ENCODE peak calls at places on chromosomes 7 and 10, in seven cellular contexts. One of them, this sample, is unnamed.
A peak's percentile ranks its signal among the peaks of the same experiment; 100 is the strongest.

GRCh38 chr10:110392860-110393732 is 88.4 kb upstream of the SMNDC1 start:
- DNase-seq in SK-N-SH: no peak
- DNase-seq in HCT116: no peak
- DNase-seq in HepG2: no peak
- DNase-seq in H1: no peak
- DNase-seq in GM12878: no peak
- DNase-seq in K562: no peak
- DNase-seq in this sample: no peak

GRCh38 chr7:87123105-87123504 is 29.1 kb upstream of the DMTF1 start:
- DNase-seq in HCT116: no peak
- DNase-seq in SK-N-SH: no peak
- DNase-seq in K562: no peak
- DNase-seq in H1: no peak
- DNase-seq in HepG2: no peak
- DNase-seq in GM12878: no peak
- DNase-seq in this sample: no peak

GRCh38 chr7:100493476-100494264 is 9.9 kb downstream of the NYAP1 start:
- DNase-seq in HCT116: no peak
- DNase-seq in GM12878: no peak
- DNase-seq in HepG2: peak; percentile 33
- DNase-seq in H1: peak; percentile 73
- DNase-seq in SK-N-SH: peak; percentile 36
- DNase-seq in K562: peak; percentile 69
- DNase-seq in this sample: no peak

GRCh38 chr10:76017026-76017732 is 585.8 kb downstream of the LRMDA start:
- DNase-seq in HCT116: no peak
- DNase-seq in K562: no peak
- DNase-seq in HepG2: no peak
- DNase-seq in H1: no peak
- DNase-seq in SK-N-SH: no peak
- DNase-seq in GM12878: no peak
- DNase-seq in this sample: peak; percentile 60

GRCh38 chr7:78018541-78019456 is 220.2 kb downstream of the PHTF2 start:
- DNase-seq in GM12878: no peak
- DNase-seq in HCT116: no peak
- DNase-seq in SK-N-SH: peak; percentile 52
- DNase-seq in K562: no peak
- DNase-seq in HepG2: no peak
- DNase-seq in H1: peak; percentile 51
- DNase-seq in this sample: no peak

GRCh38 chr10:115964827-115965226 is 308.2 kb downstream of the GFRA1 start:
- DNase-seq in H1: no peak
- DNase-seq in SK-N-SH: no peak
- DNase-seq in HCT116: no peak
- DNase-seq in GM12878: no peak
- DNase-seq in HepG2: no peak
- DNase-seq in K562: no peak
- DNase-seq in this sample: no peak

GRCh38 chr7:133570321-133570720 is 317.4 kb downstream of the EXOC4 start:
- DNase-seq in GM12878: no peak
- DNase-seq in HepG2: no peak
- DNase-seq in HCT116: no peak
- DNase-seq in K562: no peak
- DNase-seq in H1: no peak
- DNase-seq in SK-N-SH: no peak
- DNase-seq in this sample: no peak

GRCh38 chr7:43952028-43952427 is 25.8 kb downstream of the UBE2D4 start:
- DNase-seq in HepG2: no peak
- DNase-seq in H1: no peak
- DNase-seq in SK-N-SH: no peak
- DNase-seq in K562: no peak
- DNase-seq in GM12878: no peak
- DNase-seq in HCT116: no peak
- DNase-seq in this sample: no peak

GRCh38 chr10:38157270-38157685 is 63.1 kb downstream of the ZNF37A start:
- DNase-seq in HepG2: no peak
- DNase-seq in HCT116: no peak
- DNase-seq in SK-N-SH: no peak
- DNase-seq in GM12878: no peak
- DNase-seq in H1: no peak
- DNase-seq in K562: no peak
- DNase-seq in this sample: no peak

GRCh38 chr10:3494131-3494878 is 290.7 kb downstream of the KLF6 start:
- DNase-seq in K562: no peak
- DNase-seq in GM12878: no peak
- DNase-seq in SK-N-SH: no peak
- DNase-seq in H1: no peak
- DNase-seq in HepG2: no peak
- DNase-seq in HCT116: no peak
- DNase-seq in this sample: no peak

GRCh38 chr10:86673216-86673826 is 5.0 kb downstream of the LDB3 start:
- DNase-seq in HCT116: no peak
- DNase-seq in HepG2: no peak
- DNase-seq in K562: no peak
- DNase-seq in SK-N-SH: peak; percentile 61
- DNase-seq in H1: no peak
- DNase-seq in GM12878: no peak
- DNase-seq in this sample: no peak

GRCh38 chr10:44863344-44864041 is 47.6 kb upstream of the TMEM72 start:
- DNase-seq in SK-N-SH: no peak
- DNase-seq in HCT116: no peak
- DNase-seq in GM12878: no peak
- DNase-seq in K562: no peak
- DNase-seq in H1: peak; percentile 47
- DNase-seq in HepG2: no peak
- DNase-seq in this sample: no peak

DNA sequence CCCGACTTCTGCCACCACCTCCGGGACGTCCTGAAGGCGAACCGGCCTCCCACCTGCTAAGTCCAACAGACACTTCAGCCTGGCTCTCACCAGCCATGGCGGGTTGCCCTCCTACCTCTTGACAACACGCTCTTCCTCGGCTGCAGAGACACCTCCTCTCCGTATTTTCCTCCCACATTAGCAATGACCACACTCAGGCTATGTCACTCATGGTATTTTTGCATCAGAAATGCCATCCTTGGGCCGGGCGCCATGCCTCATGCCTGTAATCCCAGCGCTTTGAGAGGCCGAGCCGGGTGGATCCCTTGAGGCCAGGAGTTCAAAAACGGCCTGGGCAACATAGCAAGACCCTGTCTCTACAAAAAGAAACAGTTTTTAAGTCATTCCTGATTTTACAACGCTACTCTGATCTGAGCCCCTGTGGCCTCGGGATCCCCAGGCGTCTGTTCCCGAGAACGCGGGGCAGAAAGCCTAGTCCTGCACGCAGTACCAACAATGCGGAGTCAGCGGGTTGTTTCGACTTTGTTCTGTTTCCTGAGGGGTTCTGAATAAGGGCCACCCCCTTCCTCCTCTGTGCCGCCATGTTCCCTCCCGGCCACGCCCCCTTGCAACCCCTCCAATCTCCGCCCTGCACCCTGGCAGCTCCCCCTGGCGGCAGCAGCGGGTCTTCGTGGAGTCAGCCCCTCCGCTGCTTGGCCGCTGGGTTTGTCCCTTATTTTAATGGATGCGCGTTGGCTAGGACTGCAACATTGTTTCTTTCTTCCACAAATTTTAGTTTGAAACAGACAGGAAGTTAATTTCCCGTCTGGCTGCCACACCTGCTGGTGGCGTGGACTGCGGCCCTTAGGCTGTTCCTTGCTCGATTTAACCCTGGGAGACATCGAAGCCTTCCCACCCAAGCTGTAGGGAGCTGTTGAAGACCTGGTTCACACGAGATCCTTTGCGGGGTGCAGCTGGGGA is 9.7 kb upstream of the ZFAND2A start:
- DNase-seq in HCT116: no peak
- DNase-seq in H1: peak; percentile 98
- DNase-seq in SK-N-SH: peak; percentile 86
- DNase-seq in HepG2: peak; percentile 83
- DNase-seq in K562: peak; percentile 93
- DNase-seq in GM12878: peak; percentile 56
- DNase-seq in this sample: peak; percentile 92
- TF ChIP-seq JUND in HCT116: no peak
- TF ChIP-seq JUND in H1: no peak
- TF ChIP-seq JUND in SK-N-SH: no peak
- TF ChIP-seq JUND in HepG2: no peak
- TF ChIP-seq JUND in K562: peak; percentile 51
- TF ChIP-seq JUND in GM12878: no peak
- TF ChIP-seq JUND in this sample: no peak

GRCh38 chr7:117399820-117400422 is 27.4 kb downstream of the ASZ1 start:
- DNase-seq in HepG2: no peak
- DNase-seq in K562: no peak
- DNase-seq in GM12878: no peak
- DNase-seq in SK-N-SH: no peak
- DNase-seq in H1: no peak
- DNase-seq in HCT116: no peak
- DNase-seq in this sample: peak; percentile 1

GRCh38 chr7:117402109-117402508 is 25.2 kb downstream of the ASZ1 start:
- DNase-seq in SK-N-SH: no peak
- DNase-seq in GM12878: no peak
- DNase-seq in K562: no peak
- DNase-seq in HepG2: no peak
- DNase-seq in H1: no peak
- DNase-seq in HCT116: no peak
- DNase-seq in this sample: no peak

GRCh38 chr7:117403737-117404136 is 23.6 kb downstream of the ASZ1 start:
- DNase-seq in GM12878: no peak
- DNase-seq in H1: no peak
- DNase-seq in HCT116: no peak
- DNase-seq in K562: no peak
- DNase-seq in SK-N-SH: no peak
- DNase-seq in HepG2: no peak
- DNase-seq in this sample: no peak

GRCh38 chr7:117405519-117405918 is 21.8 kb downstream of the ASZ1 start:
- DNase-seq in HCT116: no peak
- DNase-seq in SK-N-SH: no peak
- DNase-seq in H1: no peak
- DNase-seq in K562: no peak
- DNase-seq in GM12878: no peak
- DNase-seq in HepG2: no peak
- DNase-seq in this sample: no peak

GRCh38 chr7:117401293-117402002 is 25.8 kb downstream of the ASZ1 start:
- DNase-seq in H1: no peak
- DNase-seq in K562: peak; percentile 48
- DNase-seq in HepG2: peak; percentile 5
- DNase-seq in SK-N-SH: no peak
- DNase-seq in GM12878: no peak
- DNase-seq in HCT116: no peak
- DNase-seq in this sample: no peak
- TF ChIP-seq JUND in H1: no peak
- TF ChIP-seq JUND in K562: no peak
- TF ChIP-seq JUND in HepG2: no peak
- TF ChIP-seq JUND in SK-N-SH: no peak
- TF ChIP-seq JUND in GM12878: no peak
- TF ChIP-seq JUND in HCT116: no peak
- TF ChIP-seq JUND in this sample: no peak

DNA sequence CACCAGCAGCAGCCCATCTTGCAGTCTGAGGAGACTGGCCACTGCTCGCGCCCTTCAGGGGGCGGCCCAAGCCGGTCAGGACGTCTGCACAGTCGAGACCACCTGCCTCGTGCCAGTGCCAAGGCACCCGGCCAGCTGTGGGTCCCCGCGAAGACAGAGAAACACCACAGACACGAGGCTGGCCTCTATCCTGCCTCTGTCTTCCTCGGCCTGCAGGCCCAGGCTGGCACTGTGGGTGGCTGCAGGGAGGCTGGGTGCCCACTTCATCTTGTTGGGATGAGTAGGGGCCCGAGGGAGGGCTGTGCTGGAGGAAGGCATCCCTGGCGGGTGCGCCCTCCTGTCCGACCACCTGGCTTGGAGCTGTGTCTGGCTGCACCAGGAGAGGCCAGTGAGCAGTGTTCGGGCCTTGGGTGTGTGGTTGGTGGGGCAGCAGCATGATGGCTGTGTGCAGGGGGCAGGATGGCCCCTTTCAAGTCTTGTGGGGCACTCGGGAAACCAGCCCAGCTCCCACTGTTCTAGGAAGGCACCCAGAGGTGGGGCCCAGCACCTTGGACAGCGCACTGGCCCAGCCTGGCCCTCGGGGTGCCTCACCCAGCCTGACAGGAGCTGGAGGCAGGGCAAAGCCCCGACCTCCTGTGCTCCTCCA is 7.3 kb downstream of the DPYSL4 start:
- DNase-seq in K562: peak; percentile 57
- DNase-seq in H1: no peak
- DNase-seq in HCT116: no peak
- DNase-seq in GM12878: no peak
- DNase-seq in SK-N-SH: no peak
- DNase-seq in HepG2: peak; percentile 17
- DNase-seq in this sample: peak; percentile 62
- TF ChIP-seq JUND in K562: no peak
- TF ChIP-seq JUND in H1: no peak
- TF ChIP-seq JUND in HCT116: no peak
- TF ChIP-seq JUND in GM12878: no peak
- TF ChIP-seq JUND in SK-N-SH: no peak
- TF ChIP-seq JUND in HepG2: no peak
- TF ChIP-seq JUND in this sample: no peak

GRCh38 chr10:36880898-36881297 is 244.5 kb upstream of the ANKRD30A start:
- DNase-seq in HepG2: peak; percentile 21
- DNase-seq in K562: no peak
- DNase-seq in SK-N-SH: peak; percentile 23
- DNase-seq in HCT116: no peak
- DNase-seq in GM12878: no peak
- DNase-seq in H1: no peak
- DNase-seq in this sample: no peak

GRCh38 chr10:36882781-36883180 is 242.6 kb upstream of the ANKRD30A start:
- DNase-seq in GM12878: no peak
- DNase-seq in K562: no peak
- DNase-seq in SK-N-SH: no peak
- DNase-seq in HCT116: no peak
- DNase-seq in H1: no peak
- DNase-seq in HepG2: no peak
- DNase-seq in this sample: no peak

GRCh38 chr10:36885746-36886145 is 239.7 kb upstream of the ANKRD30A start:
- DNase-seq in HCT116: no peak
- DNase-seq in HepG2: no peak
- DNase-seq in K562: no peak
- DNase-seq in GM12878: no peak
- DNase-seq in SK-N-SH: no peak
- DNase-seq in H1: no peak
- DNase-seq in this sample: no peak

GRCh38 chr10:36888925-36889573 is 236.3 kb upstream of the ANKRD30A start:
- DNase-seq in HCT116: peak; percentile 8
- DNase-seq in H1: peak; percentile 73
- DNase-seq in SK-N-SH: peak; percentile 36
- DNase-seq in K562: peak; percentile 34
- DNase-seq in GM12878: no peak
- DNase-seq in HepG2: peak; percentile 89
- DNase-seq in this sample: no peak

DNA sequence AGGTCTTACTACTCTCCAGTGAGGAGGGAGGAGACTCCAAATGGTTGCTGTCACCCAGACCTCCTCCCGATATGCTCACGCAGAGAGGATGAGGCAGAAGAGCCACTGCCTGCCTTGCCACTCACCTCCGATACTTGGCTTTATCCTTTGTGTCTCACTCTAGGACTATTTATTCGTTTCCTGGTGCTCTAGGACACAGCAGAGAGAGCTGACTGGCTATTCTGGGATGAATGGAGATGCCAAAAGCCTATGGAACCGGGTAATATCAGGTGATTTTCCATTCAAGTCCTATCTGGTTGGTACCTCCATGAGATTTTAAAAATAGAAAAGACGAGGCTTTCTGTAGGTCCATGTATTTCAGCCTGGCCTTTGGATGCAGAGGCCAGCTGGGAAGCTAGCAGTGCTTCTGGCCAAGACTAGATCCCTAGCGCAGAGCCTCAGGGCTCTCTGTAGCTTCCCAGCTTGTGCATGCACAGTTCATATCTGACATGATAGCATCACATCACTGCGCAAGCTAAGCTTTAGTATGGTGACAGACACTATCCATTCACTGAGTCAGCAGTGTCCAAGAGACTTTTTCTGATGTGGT is 239.0 kb upstream of the ANKRD30A start:
- DNase-seq in H1: no peak
- DNase-seq in SK-N-SH: no peak
- DNase-seq in K562: no peak
- DNase-seq in GM12878: no peak
- DNase-seq in HCT116: no peak
- DNase-seq in HepG2: no peak
- DNase-seq in this sample: no peak
- TF ChIP-seq JUND in H1: no peak
- TF ChIP-seq JUND in SK-N-SH: no peak
- TF ChIP-seq JUND in K562: no peak
- TF ChIP-seq JUND in GM12878: no peak
- TF ChIP-seq JUND in HCT116: no peak
- TF ChIP-seq JUND in HepG2: no peak
- TF ChIP-seq JUND in this sample: no peak